ENCODE peak calls at places on chromosomes 7 and 10, in seven cellular contexts. K, L, W, R, A, H and I are unnamed samples.

GRCh38 chr10:117541405-117541908 is 1.1 kb upstream of the EMX2 start:
- DNase-seq in L (no peak), A (no peak), R (no peak), W (no peak), H (no peak), K (no peak), I (no peak)

GRCh38 chr10:123140164-123140982 is 4.6 kb downstream of the HMX3 start:
- DNase-seq in W (no peak), L (no peak), A (no peak), K (no peak), R (no peak), H (no peak), I (peak)

GRCh38 chr10:60323171-60323570 is 66.5 kb downstream of the ANK3 start:
- DNase-seq in W (no peak), R (no peak), K (no peak), H (no peak), A (no peak), L (no peak), I (no peak)

GRCh38 chr7:106737202-106737562 is 76.2 kb upstream of the CCDC71L start:
- DNase-seq in H (no peak), R (no peak), W (peak), K (no peak), A (no peak), L (no peak), I (no peak)

GRCh38 chr7:90596745-90597526 is 815 bp downstream of the CDK14 start:
- DNase-seq in K (no peak), A (no peak), R (no peak), H (no peak), W (peak), L (no peak), I (no peak)

GRCh38 chr7:2009541-2010001 is 223.2 kb downstream of the MAD1L1 start:
- DNase-seq in H (peak), K (no peak), L (no peak), A (no peak), W (no peak), R (no peak), I (peak)

GRCh38 chr7:43735403-43735801 is 6.1 kb upstream of the COA1 start:
- DNase-seq in A (no peak), K (no peak), H (no peak), L (no peak), R (no peak), W (no peak), I (no peak)

GRCh38 chr10:110893559-110894179 is 21.9 kb downstream of the PDCD4 start:
- DNase-seq in L (no peak), H (no peak), A (no peak), R (no peak), W (peak), K (no peak), I (no peak)

DNA sequence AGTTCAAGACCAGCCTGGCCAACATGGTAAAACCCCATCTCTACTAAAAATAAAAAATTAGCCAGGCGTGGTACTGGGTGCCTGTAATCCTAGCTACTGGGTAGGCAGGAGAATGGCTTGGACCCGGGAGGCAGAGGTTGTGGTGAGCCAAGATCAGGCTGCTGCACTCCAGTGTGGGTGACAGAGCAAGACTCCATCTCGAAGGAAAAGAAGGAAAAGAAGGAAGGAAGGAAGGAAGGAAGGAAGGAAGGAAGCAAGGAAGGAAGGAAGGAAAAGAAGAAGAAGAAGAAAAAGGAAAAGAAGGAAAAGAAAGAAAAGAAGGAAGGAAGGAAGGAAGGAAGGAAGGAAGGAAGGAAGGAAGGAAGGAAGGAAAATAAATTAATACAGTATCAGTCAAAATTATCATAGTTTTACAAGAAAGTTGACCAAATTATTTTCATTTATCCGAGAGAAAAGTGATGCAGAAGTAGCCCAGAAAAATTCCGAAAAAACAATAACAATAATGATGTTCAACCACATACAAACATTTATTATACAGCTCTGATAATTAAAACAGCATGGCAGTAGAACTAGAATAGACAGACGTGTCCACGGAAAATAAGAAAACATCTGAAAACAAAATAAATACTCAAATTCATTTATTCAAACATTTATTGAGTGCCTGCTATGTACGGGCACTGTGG is 292.4 kb upstream of the MKLN1 start:
- DNase-seq in K (no peak), H (no peak), W (no peak), L (no peak), R (no peak), A (no peak), I (no peak)
- TF ChIP-seq POLR2AphosphoS5 in K (no peak), H (no peak), W (no peak), L (no peak), R (no peak), A (no peak), I (no peak)

DNA sequence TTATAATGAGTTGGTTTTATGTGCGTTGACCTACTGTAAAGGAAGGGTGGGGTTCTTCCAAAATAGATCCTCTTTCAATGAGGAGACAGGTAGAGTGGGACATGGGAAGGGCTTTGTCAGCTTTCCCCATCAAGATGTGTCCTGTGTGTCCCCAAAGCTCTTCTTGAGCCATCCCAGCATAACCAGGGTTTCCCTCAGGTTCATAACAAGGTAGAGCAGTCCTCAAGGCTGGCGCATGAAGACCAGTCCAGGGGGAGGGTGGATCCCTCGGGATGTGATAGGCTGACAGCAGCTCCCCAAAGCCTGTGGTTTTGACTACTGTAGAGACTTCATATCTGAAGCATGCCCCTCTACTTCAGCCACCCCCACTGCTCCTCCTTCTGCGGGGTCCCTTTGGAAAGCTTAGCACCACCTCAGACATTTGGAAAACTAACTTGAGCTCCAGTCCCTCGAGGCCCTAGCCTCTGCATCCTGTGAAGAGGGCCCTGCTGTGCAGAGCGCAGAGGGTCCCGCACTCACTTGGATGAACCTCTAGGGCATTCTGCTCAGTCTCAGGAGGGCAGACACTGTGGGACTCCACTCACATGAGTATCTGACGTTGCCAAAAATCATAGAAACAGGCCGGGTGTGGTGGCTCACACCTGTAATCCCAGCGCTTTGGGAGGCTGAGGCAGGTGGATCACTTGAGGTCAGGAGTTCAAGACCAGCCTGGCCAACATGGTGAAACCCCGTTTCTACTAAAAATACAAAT is 1.0 kb upstream of the GIMAP8 start:
- DNase-seq in A (no peak), H (no peak), W (peak), R (no peak), L (no peak), K (no peak), I (no peak)
- TF ChIP-seq POLR2AphosphoS5 in A (no peak), H (no peak), W (no peak), R (no peak), L (no peak), K (no peak), I (no peak)

DNA sequence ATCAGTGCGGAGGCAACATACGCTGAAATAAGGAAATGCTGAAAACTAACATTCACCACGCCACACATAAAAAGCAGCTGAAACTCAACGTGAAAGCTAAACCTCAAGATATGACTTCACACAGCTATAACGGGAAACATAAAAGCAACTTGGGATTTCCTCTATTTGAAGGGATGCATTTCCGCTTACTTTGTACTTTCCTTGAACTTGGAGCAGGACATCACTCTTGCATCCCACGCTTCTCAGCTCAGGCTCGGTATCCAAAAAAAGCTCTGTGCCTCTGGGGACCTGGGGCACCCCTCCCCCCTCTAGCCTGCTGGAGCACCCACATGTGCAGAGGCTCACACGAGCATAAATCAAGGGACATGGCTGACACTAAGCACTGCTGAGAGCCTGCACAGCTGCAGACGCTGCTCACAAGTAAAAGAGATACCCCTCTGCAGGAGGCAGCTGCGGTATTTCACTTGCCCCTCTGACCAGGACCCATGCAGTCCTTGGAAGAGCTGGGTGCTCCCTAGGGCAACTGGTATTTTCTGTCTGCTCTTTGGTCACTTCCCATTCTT is 34.2 kb downstream of the PARD3 start:
- DNase-seq in A (no peak), R (no peak), L (no peak), H (no peak), W (peak), K (no peak), I (peak)
- TF ChIP-seq POLR2AphosphoS5 in A (no peak), R (no peak), L (no peak), H (no peak), W (peak), K (peak), I (no peak)

GRCh38 chr7:65976659-65977196 is 5.3 kb downstream of the GUSB start:
- DNase-seq in K (no peak), H (peak), A (no peak), L (no peak), W (no peak), R (no peak), I (no peak)
- TF ChIP-seq POLR2AphosphoS5 in K (no peak), H (no peak), A (no peak), L (no peak), W (no peak), R (no peak), I (no peak)

GRCh38 chr10:78696791-78697420 is 371.9 kb upstream of the ZMIZ1 start:
- DNase-seq in A (no peak), K (no peak), W (no peak), L (no peak), R (no peak), H (no peak), I (no peak)
- TF ChIP-seq POLR2AphosphoS5 in A (no peak), K (peak), W (no peak), L (peak), R (no peak), H (no peak), I (no peak)

GRCh38 chr7:142357953-142358520 is 100.2 kb upstream of the PRSS58 start:
- DNase-seq in H (no peak), L (no peak), K (peak), W (peak), A (no peak), R (peak), I (no peak)

GRCh38 chr7:142356166-142356565 is 98.3 kb upstream of the PRSS58 start:
- DNase-seq in K (no peak), H (no peak), A (no peak), L (no peak), R (no peak), W (no peak), I (no peak)

GRCh38 chr7:142352543-142352942 is 94.7 kb upstream of the PRSS58 start:
- DNase-seq in L (no peak), W (no peak), K (no peak), A (no peak), H (no peak), R (no peak), I (no peak)

GRCh38 chr7:142353147-142354058 is 95.5 kb upstream of the PRSS58 start:
- DNase-seq in L (no peak), K (no peak), A (no peak), R (no peak), W (no peak), H (no peak), I (no peak)

DNA sequence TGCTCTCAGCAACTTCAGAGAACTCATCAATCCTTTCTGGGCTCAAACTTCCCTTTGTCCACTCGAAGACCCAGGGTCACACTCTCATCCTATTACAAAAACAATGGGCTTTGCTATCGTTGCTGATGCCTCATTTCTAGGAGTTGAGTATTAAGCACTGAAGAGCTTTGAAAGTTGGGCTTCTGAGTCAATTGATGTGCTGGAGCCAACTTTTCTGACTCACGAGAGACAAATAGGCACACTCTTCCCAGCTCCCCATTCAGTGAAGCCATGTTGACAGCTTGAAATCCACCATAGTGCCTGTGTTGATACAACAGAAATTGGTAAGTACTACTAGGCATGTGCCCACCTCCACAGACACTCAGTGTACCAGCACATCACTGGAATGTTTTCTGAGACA is 97.5 kb upstream of the PRSS58 start:
- DNase-seq in R (no peak), A (no peak), K (no peak), L (no peak), H (no peak), W (no peak), I (no peak)
- TF ChIP-seq POLR2AphosphoS5 in R (no peak), A (no peak), K (no peak), L (no peak), H (no peak), W (no peak), I (no peak)

GRCh38 chr10:58334817-58335305 is at the start of gene UBE2D1:
- DNase-seq in W (peak), R (no peak), K (peak), A (peak), L (peak), H (peak), I (peak)
- TF ChIP-seq POLR2AphosphoS5 in W (peak), R (peak), K (peak), A (peak), L (peak), H (peak), I (peak)

GRCh38 chr10:35133586-35133985 is 6.9 kb downstream of the CREM start:
- DNase-seq in R (no peak), W (no peak), H (no peak), A (no peak), L (no peak), K (no peak), I (no peak)

GRCh38 chr10:35132727-35133126 is 6.1 kb downstream of the CREM start:
- DNase-seq in A (no peak), R (no peak), K (no peak), W (no peak), H (no peak), L (no peak), I (no peak)

GRCh38 chr10:35129185-35129674 is 2.6 kb downstream of the CREM start:
- DNase-seq in H (no peak), W (peak), K (no peak), R (no peak), L (no peak), A (no peak), I (no peak)

GRCh38 chr10:35127289-35127891 is 744 bp downstream of the CREM start:
- DNase-seq in R (no peak), K (peak), L (peak), W (peak), H (peak), A (peak), I (peak)

GRCh38 chr10:35130588-35131146 is 4.0 kb downstream of the CREM start:
- DNase-seq in K (no peak), W (no peak), A (no peak), L (no peak), H (no peak), R (no peak), I (no peak)
- TF ChIP-seq POLR2AphosphoS5 in K (no peak), W (no peak), A (no peak), L (no peak), H (no peak), R (no peak), I (no peak)

GRCh38 chr7:157270060-157270444 is 66.8 kb upstream of the DNAJB6 start:
- DNase-seq in A (no peak), K (no peak), W (no peak), L (no peak), H (no peak), R (no peak), I (peak)

GRCh38 chr7:157271991-157272324 is 64.8 kb upstream of the DNAJB6 start:
- DNase-seq in H (peak), R (no peak), K (peak), A (peak), W (peak), L (peak), I (peak)

GRCh38 chr7:157272351-157273207 is 64.2 kb upstream of the DNAJB6 start:
- DNase-seq in R (no peak), K (no peak), H (peak), L (no peak), A (no peak), W (no peak), I (peak)

GRCh38 chr7:157269341-157270059 is 67.3 kb upstream of the DNAJB6 start:
- DNase-seq in K (no peak), L (no peak), H (no peak), R (no peak), A (no peak), W (no peak), I (peak)

GRCh38 chr7:157271315-157271990 is 65.4 kb upstream of the DNAJB6 start:
- DNase-seq in L (no peak), K (no peak), W (no peak), H (no peak), R (no peak), A (no peak), I (peak)
- TF ChIP-seq POLR2AphosphoS5 in L (no peak), K (no peak), W (no peak), H (peak), R (no peak), A (no peak), I (no peak)

GRCh38 chr7:39493929-39494328 is 72.3 kb upstream of the YAE1 start:
- DNase-seq in R (no peak), A (no peak), W (no peak), L (no peak), K (no peak), H (no peak), I (no peak)
- TF ChIP-seq POLR2AphosphoS5 in R (no peak), A (no peak), W (no peak), L (no peak), K (no peak), H (no peak), I (no peak)